ENCODE peak calls at places on chromosomes 3 and 15, in seven cellular contexts. K is GM06990, S is psoas muscle, D is fibroblast of mammary gland, H is cardiac muscle cell, V is fibroblast of pulmonary artery, B is AG04450. J is an unnamed sample.

GRCh38 chr3:9064251-9064650 is 101.0 kb upstream of the RAD18 start:
- DNase-seq in K (no peak), S (no peak), D (no peak), H (no peak), V (no peak), B (no peak), J (no peak)

GRCh38 chr3:84209473-84209872 is 749.3 kb upstream of the CADM2 start:
- DNase-seq in K (no peak), S (no peak), D (no peak), H (no peak), V (no peak), B (no peak), J (no peak)

GRCh38 chr15:33215941-33216872 is 21.7 kb upstream of the FMN1 start:
- DNase-seq in K (no peak), S (no peak), D (peak; percentile 41), H (peak; percentile 20), V (peak; percentile 41), B (no peak), J (peak; percentile 36)

GRCh38 chr15:100863406-100864198 is 16.0 kb upstream of the ALDH1A3 start:
- DNase-seq in K (no peak), S (peak; percentile 86), D (peak; percentile 85), H (peak; percentile 96), V (peak; percentile 68), B (peak; percentile 55), J (peak; percentile 67)

GRCh38 chr3:129126726-129127280 is 5.2 kb upstream of the RAB43 start:
- DNase-seq in K (no peak), S (no peak), D (no peak), H (no peak), V (no peak), B (no peak), J (no peak)

GRCh38 chr3:147662705-147663104 is 253.5 kb downstream of the ZIC1 start:
- DNase-seq in K (no peak), S (no peak), D (no peak), H (no peak), V (no peak), B (no peak), J (no peak)

GRCh38 chr3:114672692-114673447 is 379.0 kb downstream of the TIGIT start:
- DNase-seq in K (no peak), S (no peak), D (no peak), H (no peak), V (no peak), B (no peak), J (no peak)

GRCh38 chr3:61964566-61964965 is 403.2 kb downstream of the PTPRG start:
- DNase-seq in K (no peak), S (no peak), D (peak; percentile 28), H (no peak), V (no peak), B (no peak), J (no peak)

GRCh38 chr3:28575100-28575747 is 226.6 kb upstream of the AZI2 start:
- DNase-seq in K (no peak), S (peak; percentile 54), D (no peak), H (peak; percentile 16), V (peak; percentile 1), B (no peak), J (no peak)

GRCh38 chr3:184524981-184525336 is 36.6 kb upstream of the EPHB3 start:
- DNase-seq in K (no peak), S (no peak), D (no peak), H (no peak), V (no peak), B (no peak), J (no peak)

GRCh38 chr15:76979996-76980520 is 14.9 kb upstream of the PSTPIP1 start:
- DNase-seq in K (no peak), S (no peak), D (no peak), H (no peak), V (no peak), B (no peak), J (no peak)

GRCh38 chr3:42516443-42516842 is 14.0 kb downstream of the VIPR1 start:
- DNase-seq in K (no peak), S (no peak), D (no peak), H (no peak), V (no peak), B (no peak), J (no peak)

GRCh38 chr15:62647195-62647865 is 395.2 kb upstream of the TPM1 start:
- DNase-seq in K (no peak), S (peak; percentile 78), D (peak; percentile 89), H (peak; percentile 46), V (peak; percentile 47), B (no peak), J (peak; percentile 63)

GRCh38 chr3:170563712-170564423 is 22.0 kb downstream of the SLC7A14 start:
- DNase-seq in K (peak; percentile 17), S (no peak), D (peak; percentile 73), H (peak; percentile 74), V (peak; percentile 66), B (peak; percentile 11), J (peak; percentile 61)

GRCh38 chr15:84736375-84736774 is 12.0 kb upstream of the ZNF592 start:
- DNase-seq in K (peak; percentile 84), S (no peak), D (no peak), H (no peak), V (no peak), B (no peak), J (no peak)

GRCh38 chr3:64627471-64628321 is 60.1 kb downstream of the ADAMTS9 start:
- DNase-seq in K (no peak), S (no peak), D (peak; percentile 20), H (no peak), V (no peak), B (no peak), J (no peak)

GRCh38 chr3:129182390-129183180 is 1.1 kb downstream of the CNBP start:
- DNase-seq in K (no peak), S (no peak), D (peak; percentile 70), H (peak; percentile 38), V (peak; percentile 16), B (no peak), J (peak; percentile 42)

GRCh38 chr3:146637871-146638270 is 32.7 kb upstream of the PLSCR5 start:
- DNase-seq in K (no peak), S (no peak), D (no peak), H (no peak), V (no peak), B (no peak), J (no peak)

GRCh38 chr15:68574051-68574450 is 4.7 kb upstream of the CORO2B start:
- DNase-seq in K (no peak), S (peak; percentile 34), D (no peak), H (no peak), V (no peak), B (no peak), J (no peak)

GRCh38 chr15:76840830-76841460 is 64.2 kb downstream of the SCAPER start:
- DNase-seq in K (no peak), S (no peak), D (peak; percentile 63), H (peak; percentile 68), V (peak; percentile 65), B (peak; percentile 24), J (peak; percentile 77)

GRCh38 chr15:68029959-68030358 is 24.2 kb upstream of the PIAS1 start:
- DNase-seq in K (no peak), S (no peak), D (no peak), H (no peak), V (no peak), B (no peak), J (no peak)

GRCh38 chr3:130316164-130316563 is 29.3 kb upstream of the COL6A5 start:
- DNase-seq in K (no peak), S (no peak), D (peak; percentile 69), H (peak; percentile 53), V (peak; percentile 13), B (no peak), J (peak; percentile 56)

GRCh38 chr15:46280753-46281521 is 646.1 kb downstream of the SQOR start:
- DNase-seq in K (no peak), S (no peak), D (no peak), H (no peak), V (peak; percentile 29), B (no peak), J (no peak)

GRCh38 chr3:183265713-183266417 is 12.8 kb downstream of the B3GNT5 start:
- DNase-seq in K (no peak), S (no peak), D (peak; percentile 98), H (peak; percentile 66), V (peak; percentile 85), B (peak; percentile 10), J (peak; percentile 66)

GRCh38 chr15:75051161-75051560 is 27.8 kb downstream of the PPCDC start:
- DNase-seq in K (no peak), S (peak; percentile 53), D (no peak), H (no peak), V (no peak), B (no peak), J (no peak)

GRCh38 chr15:73570355-73571032 is 62.7 kb downstream of the NPTN start:
- DNase-seq in K (no peak), S (no peak), D (no peak), H (no peak), V (no peak), B (no peak), J (no peak)

GRCh38 chr3:39268554-39268910 is 11.3 kb downstream of the CX3CR1 start:
- DNase-seq in K (no peak), S (no peak), D (no peak), H (no peak), V (no peak), B (no peak), J (no peak)

GRCh38 chr15:31345606-31346366 is 19.2 kb downstream of the KLF13 start:
- DNase-seq in K (no peak), S (peak; percentile 56), D (no peak), H (no peak), V (no peak), B (no peak), J (no peak)

GRCh38 chr3:36991147-36991546 is 1.8 kb downstream of the EPM2AIP1 start:
- DNase-seq in K (peak; percentile 39), S (no peak), D (no peak), H (no peak), V (no peak), B (no peak), J (no peak)
- H3K4me3 ChIP-seq in K (peak overlapping the region; percentile 85), S (peak overlapping the region; percentile 79), D (peak overlapping the region; percentile 79), H (peak overlapping the region; percentile 69), V (peak overlapping the region; percentile 90), B (peak overlapping the region; percentile 91), J (peak overlapping the region; percentile 97)

GRCh38 chr3:185968168-185968567 is 30.4 kb upstream of the TRA2B start:
- DNase-seq in K (no peak), S (no peak), D (no peak), H (no peak), V (no peak), B (no peak), J (no peak)
- TF ChIP-seq CTCF in K (no peak), S (no peak), D (no peak), H (no peak), V (no peak), B (no peak), J (no peak)

GRCh38 chr3:111593666-111594065 is 1.5 kb downstream of the ZBED2 start:
- DNase-seq in K (no peak), S (no peak), D (no peak), H (no peak), V (no peak), B (no peak), J (no peak)
- H3K4me3 ChIP-seq in K (no peak overlapping the region), S (no peak overlapping the region), D (no peak overlapping the region), H (no peak overlapping the region), V (no peak overlapping the region), B (no peak overlapping the region), J (no peak overlapping the region)

GRCh38 chr3:58462829-58463180 is 29.1 kb upstream of the KCTD6 start:
- DNase-seq in K (no peak), S (no peak), D (no peak), H (no peak), V (no peak), B (no peak), J (no peak)
- TF ChIP-seq CTCF in K (no peak), S (no peak), D (no peak), H (no peak), V (no peak), B (no peak), J (no peak)

J was measured in fibroblast of the aortic adventitia.